ENCODE peak calls at places on chromosomes 11 and 22, in five cellular contexts. P is neural progenitor cell; X is skeletal muscle cell; K is HuH-7.5; N is activated naive CD8-positive, alpha-beta T cell treated with anti-CD3 and anti-CD28 coated beads, Interleukin-2, amount 50 U/mL, for 24 hours. D is an unnamed sample.

GRCh38 chr22:20024225-20025087 is 3.5 kb downstream of the TANGO2 start:
- DNase-seq in N (no peak), K (no peak), P (no peak), X (no peak), D (no peak)

GRCh38 chr11:132405728-132406127 is 1035.3 kb downstream of the NTM start:
- DNase-seq in X (no peak), P (peak; percentile 31), N (no peak), K (no peak), D (no peak)

GRCh38 chr11:75429902-75430691 is 2.9 kb downstream of the KLHL35 start:
- DNase-seq in N (peak; percentile 59), P (peak; percentile 87), X (no peak), K (peak; percentile 60), D (no peak)

GRCh38 chr11:115701284-115701875 is 197.2 kb upstream of the CADM1 start:
- DNase-seq in K (no peak), P (no peak), N (no peak), X (no peak), D (no peak)

GRCh38 chr11:72012897-72013721 is 14.4 kb downstream of the IL18BP start:
- DNase-seq in X (no peak), K (no peak), P (no peak), N (no peak), D (no peak)

GRCh38 chr22:19173047-19174035 is 5.2 kb downstream of the SLC25A1 start:
- DNase-seq in N (no peak), X (no peak), K (no peak), P (peak; percentile 2), D (no peak)

GRCh38 chr22:27795053-27795452 is 6.5 kb downstream of the MN1 start:
- DNase-seq in P (peak; percentile 76), X (no peak), N (no peak), K (no peak), D (no peak)

GRCh38 chr22:46072030-46072881 is 78.1 kb upstream of the PPARA start:
- DNase-seq in X (no peak), P (peak; percentile 48), N (peak; percentile 65), K (peak; percentile 55), D (no peak)

GRCh38 chr11:127564803-127565202 is 564.2 kb upstream of the KIRREL3 start:
- DNase-seq in N (no peak), K (no peak), P (no peak), X (no peak), D (no peak)

GRCh38 chr11:7534030-7534378 is 20.2 kb downstream of the PPFIBP2 start:
- DNase-seq in K (no peak), P (no peak), N (no peak), X (no peak), D (no peak)

GRCh38 chr22:19691721-19692341 is 22.5 kb upstream of the SEPTIN5 start:
- DNase-seq in K (no peak), X (peak; percentile 24), P (peak; percentile 73), N (no peak), D (no peak)

GRCh38 chr11:11409916-11410315 is 56.9 kb upstream of the CSNK2A3 start:
- DNase-seq in P (no peak), K (no peak), X (no peak), N (no peak), D (no peak)

GRCh38 chr22:47164514-47165337 is 402.3 kb downstream of the TBC1D22A start:
- DNase-seq in N (no peak), X (no peak), K (no peak), P (peak; percentile 44), D (no peak)

GRCh38 chr11:77530879-77531278 is 57.0 kb upstream of the PAK1 start:
- DNase-seq in N (no peak), X (no peak), K (no peak), P (no peak), D (no peak)

GRCh38 chr11:1834132-1834610 is 619 bp upstream of the SYT8 start:
- DNase-seq in N (no peak), K (no peak), P (no peak), X (no peak), D (no peak)

GRCh38 chr11:112174789-112175595 is at the start of gene BCO2:
- DNase-seq in P (peak; percentile 87), K (no peak), N (peak; percentile 57), X (peak; percentile 33), D (peak; percentile 31)

GRCh38 chr11:3080733-3081385 is 23.6 kb upstream of the CARS1 start:
- DNase-seq in P (no peak), X (no peak), K (no peak), N (no peak), D (no peak)

GRCh38 chr22:32839776-32840571 is 38.5 kb downstream of the TIMP3 start:
- DNase-seq in X (no peak), K (no peak), P (peak; percentile 44), N (no peak), D (no peak)